ENCODE peak calls at places on chromosome 22, in six cellular contexts. F, A, D, K, N and I are unnamed samples.

GRCh38 chr22:24950272-24950902 is 2.1 kb upstream of the KIAA1671 start:
- DNase-seq in F (peak), A (peak), D (peak), K (no peak), N (no peak), I (peak)

GRCh38 chr22:18152519-18152918 is 2.5 kb downstream of the USP18 start:
- DNase-seq in F (no peak), A (no peak), D (no peak), K (no peak), N (no peak), I (no peak)

GRCh38 chr22:30116362-30117117 is 36.3 kb downstream of the HORMAD2 start:
- DNase-seq in F (peak), A (no peak), D (peak), K (peak), N (no peak), I (peak)

GRCh38 chr22:27370281-27370680 is 431.3 kb downstream of the MN1 start:
- DNase-seq in F (no peak), A (peak), D (no peak), K (no peak), N (no peak), I (peak)

GRCh38 chr22:17733484-17733883 is 40.8 kb downstream of the BID start:
- DNase-seq in F (no peak), A (no peak), D (no peak), K (no peak), N (no peak), I (no peak)

GRCh38 chr22:47612136-47612910 is 849.9 kb downstream of the TBC1D22A start:
- DNase-seq in F (no peak), A (no peak), D (no peak), K (no peak), N (no peak), I (no peak)

GRCh38 chr22:49525776-49526535 is 301.7 kb downstream of the BRD1 start:
- DNase-seq in F (no peak), A (no peak), D (no peak), K (no peak), N (no peak), I (no peak)

GRCh38 chr22:22940961-22941605 is 53.5 kb downstream of the IGLL5 start:
- DNase-seq in F (no peak), A (no peak), D (no peak), K (no peak), N (no peak), I (no peak)

GRCh38 chr22:41311487-41311886 is 10.2 kb downstream of the ZC3H7B start:
- DNase-seq in F (no peak), A (peak), D (no peak), K (no peak), N (no peak), I (no peak)

GRCh38 chr22:17492247-17492646 is 71.1 kb upstream of the SLC25A18 start:
- DNase-seq in F (no peak), A (peak), D (no peak), K (no peak), N (no peak), I (peak)

GRCh38 chr22:33361581-33361980 is 303.4 kb upstream of the SYN3 start:
- DNase-seq in F (peak), A (peak), D (peak), K (no peak), N (no peak), I (no peak)

GRCh38 chr22:22858559-22858937 is 29.1 kb upstream of the IGLL5 start:
- DNase-seq in F (no peak), A (no peak), D (no peak), K (no peak), N (no peak), I (no peak)

GRCh38 chr22:49207008-49207775 is 620.5 kb downstream of the BRD1 start:
- DNase-seq in F (no peak), A (no peak), D (no peak), K (no peak), N (no peak), I (no peak)

GRCh38 chr22:38970548-38970947 is 11.6 kb upstream of the APOBEC3B start:
- DNase-seq in F (no peak), A (no peak), D (no peak), K (no peak), N (no peak), I (no peak)

GRCh38 chr22:20268350-20269012 is 363 bp upstream of the RTN4R start:
- DNase-seq in F (no peak), A (peak), D (peak), K (peak), N (peak), I (peak)
- H3K4me3 ChIP-seq in F (no peak), A (no peak), D (peak), K (no peak), N (peak), I (no peak)

DNA sequence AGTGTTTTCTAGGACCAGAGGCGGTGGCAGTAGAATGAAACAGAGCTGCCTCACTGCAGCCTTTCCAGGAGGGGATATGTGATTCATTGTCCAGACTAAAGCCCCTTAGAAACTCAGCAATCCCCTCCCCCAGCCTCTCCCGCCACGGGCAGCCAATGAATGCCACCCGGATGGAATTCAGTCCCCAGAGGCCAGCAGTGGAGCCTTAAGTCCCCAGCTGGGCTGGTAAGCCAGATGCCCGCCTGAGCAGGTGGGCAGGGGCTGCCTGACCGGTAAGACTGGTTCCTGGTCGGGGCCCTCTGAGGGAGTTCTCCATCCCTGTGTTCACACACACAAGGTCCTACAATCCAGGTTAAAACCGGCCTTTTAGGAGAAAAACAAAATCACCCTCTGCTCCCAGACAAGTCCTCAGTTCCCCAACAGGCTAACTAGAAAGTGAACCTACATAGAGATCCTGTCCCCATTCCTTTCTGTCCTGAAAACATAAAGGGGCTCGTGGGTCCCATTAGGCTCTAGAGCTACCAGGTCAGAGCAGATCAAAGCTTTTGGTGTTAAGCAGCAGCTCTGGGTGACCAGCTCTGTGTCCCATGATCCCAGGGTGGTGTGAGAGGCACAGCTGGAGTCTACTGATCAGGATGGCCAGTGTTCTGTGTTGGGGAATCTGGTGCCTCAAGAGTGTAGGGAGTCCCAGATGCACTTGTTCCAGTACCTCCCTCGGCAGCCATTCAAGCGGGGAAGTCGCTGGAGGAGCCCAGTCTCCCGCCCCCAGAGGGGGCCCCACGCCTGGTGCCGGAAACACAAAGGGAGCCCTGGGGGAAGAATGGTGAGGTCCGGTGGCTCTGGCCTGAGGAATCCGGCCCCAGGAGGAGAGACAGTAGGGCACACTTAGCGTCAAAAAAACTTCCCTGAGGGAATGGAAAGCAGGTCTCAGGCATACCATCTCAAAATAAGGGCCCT is 2.6 kb downstream of the PATZ1 start:
- DNase-seq in F (no peak), A (peak), D (peak), K (peak), N (peak), I (peak)
- H3K4me3 ChIP-seq in F (peak), A (peak), D (no peak), K (no peak), N (peak), I (peak)

DNA sequence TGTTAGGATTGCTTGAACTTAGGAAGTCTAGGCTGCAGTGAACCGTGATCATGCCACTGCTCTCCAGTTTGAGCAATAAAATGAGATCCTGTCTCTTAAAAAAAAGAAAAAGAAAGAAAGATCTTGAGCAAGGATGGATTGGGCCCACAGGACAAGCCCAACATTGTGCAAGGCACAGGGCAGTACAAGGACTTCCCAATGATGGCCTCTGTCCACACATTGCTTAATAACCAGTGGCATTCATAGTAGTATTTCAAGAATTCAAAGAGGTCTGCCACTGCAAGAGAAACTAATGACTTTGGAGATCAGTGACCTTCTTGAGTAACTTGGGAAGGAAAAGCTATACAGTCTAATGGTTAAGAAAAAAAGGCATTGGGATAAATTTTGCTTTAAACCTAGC is 44.6 kb downstream of the SEZ6L start:
- DNase-seq in F (no peak), A (no peak), D (no peak), K (no peak), N (peak), I (no peak)
- H3K4me3 ChIP-seq in F (no peak), A (no peak), D (no peak), K (no peak), N (no peak), I (no peak)

DNA sequence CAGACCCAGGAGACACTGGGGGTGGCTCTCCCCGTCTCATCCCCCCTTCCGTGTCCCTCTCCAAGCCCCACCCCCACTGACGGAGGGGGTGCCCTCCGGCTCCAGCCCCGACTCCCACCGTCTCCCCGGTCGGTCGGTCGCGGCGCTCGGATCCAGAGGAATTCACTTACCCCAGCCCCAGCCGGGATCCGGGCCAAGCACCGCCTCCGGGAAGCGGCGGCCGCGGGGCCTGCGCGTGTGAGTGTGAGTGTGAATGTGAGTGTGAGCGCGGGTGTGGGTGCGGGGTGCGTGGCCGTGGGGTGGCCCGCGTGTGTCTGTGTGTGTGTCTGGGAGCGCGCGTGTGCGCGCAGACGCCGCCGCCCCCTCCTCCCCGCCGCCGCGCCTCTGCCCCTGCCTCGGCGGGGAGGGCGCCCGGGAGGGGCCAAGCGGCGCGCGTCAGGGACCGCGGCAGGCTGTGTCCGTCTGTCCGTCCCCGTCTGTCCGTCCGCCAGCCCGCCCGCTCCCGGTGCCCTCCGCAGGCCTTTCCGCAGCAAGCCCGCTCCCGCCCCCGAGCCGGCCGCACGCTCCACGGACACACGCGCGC is at the start of gene ELFN2:
- DNase-seq in F (no peak), A (no peak), D (no peak), K (peak), N (no peak), I (peak)
- H3K4me3 ChIP-seq in F (peak), A (no peak), D (peak), K (peak), N (no peak), I (peak)

GRCh38 chr22:28711820-28712777 is 29.5 kb downstream of the CHEK2 start:
- DNase-seq in F (peak), A (peak), D (peak), K (peak), N (peak), I (peak)
- H3K4me3 ChIP-seq in F (no peak), A (no peak), D (no peak), K (no peak), N (no peak), I (peak)